ENCODE peak calls at places on chromosomes 5 and 9, in seven cellular contexts. One of them, this sample, is unnamed.

GRCh38 chr5:169767938-169768337 is 130.9 kb downstream of the DOCK2 start:
- DNase-seq in activated CD8-positive, alpha-beta T cell treated with anti-CD3 and anti-CD28 coated beads, Interleukin-2, amount 10 ng/mL, durations not matched to agents 7 days and 5 days: no peak
- DNase-seq in body of pancreas: peak; percentile 73
- DNase-seq in GM12865: no peak
- DNase-seq in EH: no peak
- DNase-seq in lung: no peak
- DNase-seq in SJCRH30: no peak
- DNase-seq in this sample: no peak

GRCh38 chr9:126291925-126292324 is 34.7 kb upstream of the MVB12B start:
- DNase-seq in activated CD8-positive, alpha-beta T cell treated with anti-CD3 and anti-CD28 coated beads, Interleukin-2, amount 10 ng/mL, durations not matched to agents 7 days and 5 days: peak; percentile 3
- DNase-seq in body of pancreas: no peak
- DNase-seq in GM12865: no peak
- DNase-seq in EH: no peak
- DNase-seq in lung: no peak
- DNase-seq in SJCRH30: no peak
- DNase-seq in this sample: no peak

GRCh38 chr9:90021216-90021906 is 416.5 kb downstream of the GADD45G start:
- DNase-seq in activated CD8-positive, alpha-beta T cell treated with anti-CD3 and anti-CD28 coated beads, Interleukin-2, amount 10 ng/mL, durations not matched to agents 7 days and 5 days: no peak
- DNase-seq in body of pancreas: no peak
- DNase-seq in GM12865: no peak
- DNase-seq in EH: no peak
- DNase-seq in lung: no peak
- DNase-seq in SJCRH30: no peak
- DNase-seq in this sample: no peak

GRCh38 chr9:115400801-115401200 is 282.8 kb upstream of the TNC start:
- DNase-seq in activated CD8-positive, alpha-beta T cell treated with anti-CD3 and anti-CD28 coated beads, Interleukin-2, amount 10 ng/mL, durations not matched to agents 7 days and 5 days: no peak
- DNase-seq in body of pancreas: no peak
- DNase-seq in GM12865: no peak
- DNase-seq in EH: peak; percentile 94
- DNase-seq in lung: no peak
- DNase-seq in SJCRH30: no peak
- DNase-seq in this sample: no peak

GRCh38 chr5:66788556-66788955 is 192.4 kb downstream of the MAST4 start:
- DNase-seq in activated CD8-positive, alpha-beta T cell treated with anti-CD3 and anti-CD28 coated beads, Interleukin-2, amount 10 ng/mL, durations not matched to agents 7 days and 5 days: no peak
- DNase-seq in body of pancreas: no peak
- DNase-seq in GM12865: no peak
- DNase-seq in EH: no peak
- DNase-seq in lung: no peak
- DNase-seq in SJCRH30: no peak
- DNase-seq in this sample: no peak

GRCh38 chr5:420632-421286 is 22.2 kb upstream of the EXOC3 start:
- DNase-seq in activated CD8-positive, alpha-beta T cell treated with anti-CD3 and anti-CD28 coated beads, Interleukin-2, amount 10 ng/mL, durations not matched to agents 7 days and 5 days: no peak
- DNase-seq in body of pancreas: no peak
- DNase-seq in GM12865: no peak
- DNase-seq in EH: no peak
- DNase-seq in lung: no peak
- DNase-seq in SJCRH30: no peak
- DNase-seq in this sample: no peak

GRCh38 chr9:111533099-111533785 is 8.3 kb downstream of the ZNF483 start:
- DNase-seq in activated CD8-positive, alpha-beta T cell treated with anti-CD3 and anti-CD28 coated beads, Interleukin-2, amount 10 ng/mL, durations not matched to agents 7 days and 5 days: no peak
- DNase-seq in body of pancreas: no peak
- DNase-seq in GM12865: no peak
- DNase-seq in EH: peak; percentile 22
- DNase-seq in lung: no peak
- DNase-seq in SJCRH30: no peak
- DNase-seq in this sample: no peak

GRCh38 chr9:121445986-121446385 is 53.7 kb downstream of the GGTA1 start:
- DNase-seq in activated CD8-positive, alpha-beta T cell treated with anti-CD3 and anti-CD28 coated beads, Interleukin-2, amount 10 ng/mL, durations not matched to agents 7 days and 5 days: peak; percentile 34
- DNase-seq in body of pancreas: no peak
- DNase-seq in GM12865: peak; percentile 5
- DNase-seq in EH: no peak
- DNase-seq in lung: no peak
- DNase-seq in SJCRH30: no peak
- DNase-seq in this sample: no peak

GRCh38 chr9:111897831-111898144 is 1.2 kb downstream of the UGCG start:
- DNase-seq in activated CD8-positive, alpha-beta T cell treated with anti-CD3 and anti-CD28 coated beads, Interleukin-2, amount 10 ng/mL, durations not matched to agents 7 days and 5 days: no peak
- DNase-seq in body of pancreas: no peak
- DNase-seq in GM12865: peak; percentile 89
- DNase-seq in EH: peak; percentile 48
- DNase-seq in lung: no peak
- DNase-seq in SJCRH30: no peak
- DNase-seq in this sample: no peak

GRCh38 chr9:105405514-105406131 is 42.2 kb upstream of the FSD1L start:
- DNase-seq in activated CD8-positive, alpha-beta T cell treated with anti-CD3 and anti-CD28 coated beads, Interleukin-2, amount 10 ng/mL, durations not matched to agents 7 days and 5 days: peak; percentile 83
- DNase-seq in body of pancreas: no peak
- DNase-seq in GM12865: peak; percentile 89
- DNase-seq in EH: peak; percentile 42
- DNase-seq in lung: no peak
- DNase-seq in SJCRH30: peak; percentile 53
- DNase-seq in this sample: no peak

GRCh38 chr9:37034938-37035471 is 937 bp upstream of the PAX5 start:
- DNase-seq in activated CD8-positive, alpha-beta T cell treated with anti-CD3 and anti-CD28 coated beads, Interleukin-2, amount 10 ng/mL, durations not matched to agents 7 days and 5 days: no peak
- DNase-seq in body of pancreas: no peak
- DNase-seq in GM12865: peak; percentile 42
- DNase-seq in EH: no peak
- DNase-seq in lung: no peak
- DNase-seq in SJCRH30: no peak
- DNase-seq in this sample: peak; percentile 29

GRCh38 chr5:94893404-94894145 is 275.1 kb downstream of the SLF1 start:
- DNase-seq in activated CD8-positive, alpha-beta T cell treated with anti-CD3 and anti-CD28 coated beads, Interleukin-2, amount 10 ng/mL, durations not matched to agents 7 days and 5 days: no peak
- DNase-seq in body of pancreas: no peak
- DNase-seq in GM12865: peak; percentile 10
- DNase-seq in EH: peak; percentile 2
- DNase-seq in lung: no peak
- DNase-seq in SJCRH30: peak; percentile 44
- DNase-seq in this sample: peak; percentile 1

GRCh38 chr9:37943329-37944265 is 39.7 kb upstream of the SLC25A51 start:
- DNase-seq in activated CD8-positive, alpha-beta T cell treated with anti-CD3 and anti-CD28 coated beads, Interleukin-2, amount 10 ng/mL, durations not matched to agents 7 days and 5 days: no peak
- DNase-seq in body of pancreas: no peak
- DNase-seq in GM12865: no peak
- DNase-seq in EH: peak; percentile 98
- DNase-seq in lung: peak; percentile 66
- DNase-seq in SJCRH30: peak; percentile 26
- DNase-seq in this sample: no peak

GRCh38 chr9:1722404-1722803 is 292.7 kb upstream of the SMARCA2 start:
- DNase-seq in activated CD8-positive, alpha-beta T cell treated with anti-CD3 and anti-CD28 coated beads, Interleukin-2, amount 10 ng/mL, durations not matched to agents 7 days and 5 days: no peak
- DNase-seq in body of pancreas: no peak
- DNase-seq in GM12865: peak; percentile 41
- DNase-seq in EH: no peak
- DNase-seq in lung: no peak
- DNase-seq in SJCRH30: peak; percentile 27
- DNase-seq in this sample: no peak

GRCh38 chr5:95392593-95393182 is 1.5 kb downstream of the FAM81B start:
- DNase-seq in activated CD8-positive, alpha-beta T cell treated with anti-CD3 and anti-CD28 coated beads, Interleukin-2, amount 10 ng/mL, durations not matched to agents 7 days and 5 days: no peak
- DNase-seq in body of pancreas: peak; percentile 38
- DNase-seq in GM12865: no peak
- DNase-seq in EH: peak; percentile 2
- DNase-seq in lung: no peak
- DNase-seq in SJCRH30: no peak
- DNase-seq in this sample: no peak

This sample was measured in frontal cortex.